ENCODE peak calls at places on chromosomes 3 and 15, in ten cellular contexts. One of them, this sample, is unnamed.

GRCh38 chr15:53197426-53197839 is 407.3 kb upstream of the ONECUT1 start:
- DNase-seq in fibroblast of mammary gland: peak
- DNase-seq in colonic mucosa: peak
- DNase-seq in skeletal muscle cell: peak
- DNase-seq in HT-29: peak
- DNase-seq in left cardiac atrium: peak
- DNase-seq in GM12892: peak
- DNase-seq in AG08396: peak
- DNase-seq in fibroblast of the conjunctiva: peak
- DNase-seq in MCF 10A: peak
- DNase-seq in this sample: no peak

GRCh38 chr3:29605845-29606244 is 325.0 kb downstream of the RBMS3 start:
- DNase-seq in GM12892: no peak
- DNase-seq in MCF 10A: peak
- DNase-seq in fibroblast of the conjunctiva: peak
- DNase-seq in AG08396: peak
- DNase-seq in left cardiac atrium: no peak
- DNase-seq in fibroblast of mammary gland: peak
- DNase-seq in colonic mucosa: no peak
- DNase-seq in skeletal muscle cell: peak
- DNase-seq in HT-29: no peak
- DNase-seq in this sample: no peak

GRCh38 chr15:83653639-83654378 is at the start of gene ADAMTSL3:
- DNase-seq in colonic mucosa: peak
- DNase-seq in left cardiac atrium: peak
- DNase-seq in MCF 10A: peak
- DNase-seq in fibroblast of the conjunctiva: no peak
- DNase-seq in HT-29: no peak
- DNase-seq in skeletal muscle cell: peak
- DNase-seq in fibroblast of mammary gland: peak
- DNase-seq in AG08396: peak
- DNase-seq in GM12892: no peak
- DNase-seq in this sample: no peak

GRCh38 chr3:113166719-113167492 is 44.5 kb upstream of the BOC start:
- DNase-seq in fibroblast of the conjunctiva: peak
- DNase-seq in HT-29: no peak
- DNase-seq in left cardiac atrium: peak
- DNase-seq in MCF 10A: peak
- DNase-seq in fibroblast of mammary gland: peak
- DNase-seq in AG08396: peak
- DNase-seq in skeletal muscle cell: peak
- DNase-seq in colonic mucosa: no peak
- DNase-seq in GM12892: no peak
- DNase-seq in this sample: peak

GRCh38 chr3:197002701-197003454 is 26.7 kb downstream of the MELTF start:
- DNase-seq in fibroblast of mammary gland: peak
- DNase-seq in MCF 10A: peak
- DNase-seq in fibroblast of the conjunctiva: no peak
- DNase-seq in colonic mucosa: peak
- DNase-seq in skeletal muscle cell: no peak
- DNase-seq in left cardiac atrium: peak
- DNase-seq in GM12892: peak
- DNase-seq in AG08396: peak
- DNase-seq in HT-29: peak
- DNase-seq in this sample: no peak

GRCh38 chr3:37498126-37499039 is 324.0 kb upstream of the LRRFIP2 start:
- DNase-seq in colonic mucosa: no peak
- DNase-seq in HT-29: no peak
- DNase-seq in left cardiac atrium: no peak
- DNase-seq in skeletal muscle cell: no peak
- DNase-seq in GM12892: no peak
- DNase-seq in fibroblast of mammary gland: no peak
- DNase-seq in MCF 10A: no peak
- DNase-seq in fibroblast of the conjunctiva: no peak
- DNase-seq in AG08396: no peak
- DNase-seq in this sample: no peak

GRCh38 chr3:123431007-123431657 is 17.8 kb downstream of the ADCY5 start:
- DNase-seq in colonic mucosa: no peak
- DNase-seq in left cardiac atrium: no peak
- DNase-seq in HT-29: no peak
- DNase-seq in GM12892: no peak
- DNase-seq in fibroblast of mammary gland: no peak
- DNase-seq in skeletal muscle cell: no peak
- DNase-seq in MCF 10A: no peak
- DNase-seq in AG08396: no peak
- DNase-seq in fibroblast of the conjunctiva: no peak
- DNase-seq in this sample: no peak

GRCh38 chr15:58538901-58539300 is 107.1 kb downstream of the LIPC start:
- DNase-seq in skeletal muscle cell: no peak
- DNase-seq in fibroblast of mammary gland: no peak
- DNase-seq in fibroblast of the conjunctiva: no peak
- DNase-seq in GM12892: no peak
- DNase-seq in colonic mucosa: no peak
- DNase-seq in AG08396: no peak
- DNase-seq in left cardiac atrium: no peak
- DNase-seq in HT-29: no peak
- DNase-seq in MCF 10A: no peak
- DNase-seq in this sample: no peak

GRCh38 chr15:62771234-62771633 is 271.3 kb upstream of the TPM1 start:
- DNase-seq in GM12892: no peak
- DNase-seq in skeletal muscle cell: no peak
- DNase-seq in colonic mucosa: no peak
- DNase-seq in left cardiac atrium: no peak
- DNase-seq in fibroblast of mammary gland: no peak
- DNase-seq in fibroblast of the conjunctiva: no peak
- DNase-seq in MCF 10A: no peak
- DNase-seq in HT-29: no peak
- DNase-seq in AG08396: no peak
- DNase-seq in this sample: no peak

GRCh38 chr3:71005797-71006321 is 577.7 kb downstream of the FOXP1 start:
- DNase-seq in fibroblast of mammary gland: peak
- DNase-seq in colonic mucosa: no peak
- DNase-seq in fibroblast of the conjunctiva: no peak
- DNase-seq in AG08396: no peak
- DNase-seq in MCF 10A: no peak
- DNase-seq in GM12892: no peak
- DNase-seq in HT-29: no peak
- DNase-seq in skeletal muscle cell: no peak
- DNase-seq in left cardiac atrium: no peak
- DNase-seq in this sample: no peak

GRCh38 chr15:65450556-65450955 is 27.8 kb upstream of the IGDCC4 start:
- DNase-seq in GM12892: no peak
- DNase-seq in MCF 10A: no peak
- DNase-seq in HT-29: no peak
- DNase-seq in fibroblast of the conjunctiva: no peak
- DNase-seq in colonic mucosa: no peak
- DNase-seq in skeletal muscle cell: no peak
- DNase-seq in left cardiac atrium: no peak
- DNase-seq in AG08396: no peak
- DNase-seq in fibroblast of mammary gland: no peak
- DNase-seq in this sample: no peak

GRCh38 chr15:70636540-70637165 is 126.7 kb downstream of the UACA start:
- DNase-seq in GM12892: no peak
- DNase-seq in colonic mucosa: no peak
- DNase-seq in fibroblast of mammary gland: peak
- DNase-seq in left cardiac atrium: no peak
- DNase-seq in AG08396: no peak
- DNase-seq in skeletal muscle cell: no peak
- DNase-seq in HT-29: peak
- DNase-seq in fibroblast of the conjunctiva: no peak
- DNase-seq in MCF 10A: peak
- DNase-seq in this sample: no peak

GRCh38 chr3:58526124-58526957 is 10.6 kb downstream of the ACOX2 start:
- DNase-seq in GM12892: no peak
- DNase-seq in skeletal muscle cell: peak
- DNase-seq in AG08396: peak
- DNase-seq in left cardiac atrium: no peak
- DNase-seq in fibroblast of mammary gland: peak
- DNase-seq in colonic mucosa: peak
- DNase-seq in HT-29: no peak
- DNase-seq in fibroblast of the conjunctiva: peak
- DNase-seq in MCF 10A: peak
- DNase-seq in this sample: peak

GRCh38 chr3:105791919-105792786 is 76.7 kb downstream of the CBLB start:
- DNase-seq in left cardiac atrium: peak
- DNase-seq in MCF 10A: peak
- DNase-seq in colonic mucosa: peak
- DNase-seq in skeletal muscle cell: peak
- DNase-seq in fibroblast of the conjunctiva: peak
- DNase-seq in GM12892: no peak
- DNase-seq in HT-29: no peak
- DNase-seq in fibroblast of mammary gland: peak
- DNase-seq in AG08396: peak
- DNase-seq in this sample: peak

GRCh38 chr15:64619880-64620839 is 155.2 kb downstream of the RBPMS2 start:
- DNase-seq in HT-29: no peak
- DNase-seq in skeletal muscle cell: peak
- DNase-seq in left cardiac atrium: no peak
- DNase-seq in GM12892: no peak
- DNase-seq in fibroblast of mammary gland: peak
- DNase-seq in fibroblast of the conjunctiva: no peak
- DNase-seq in colonic mucosa: no peak
- DNase-seq in MCF 10A: peak
- DNase-seq in AG08396: peak
- DNase-seq in this sample: no peak

GRCh38 chr15:98728107-98728810 is 79.9 kb downstream of the IGF1R start:
- DNase-seq in skeletal muscle cell: no peak
- DNase-seq in colonic mucosa: no peak
- DNase-seq in HT-29: peak
- DNase-seq in fibroblast of the conjunctiva: no peak
- DNase-seq in GM12892: no peak
- DNase-seq in fibroblast of mammary gland: no peak
- DNase-seq in AG08396: no peak
- DNase-seq in left cardiac atrium: no peak
- DNase-seq in MCF 10A: no peak
- DNase-seq in this sample: no peak

GRCh38 chr15:51732661-51733060 is 4.8 kb downstream of the LYSMD2 start:
- DNase-seq in GM12892: no peak
- DNase-seq in fibroblast of mammary gland: no peak
- DNase-seq in AG08396: no peak
- DNase-seq in fibroblast of the conjunctiva: no peak
- DNase-seq in colonic mucosa: no peak
- DNase-seq in skeletal muscle cell: no peak
- DNase-seq in HT-29: no peak
- DNase-seq in left cardiac atrium: no peak
- DNase-seq in MCF 10A: no peak
- DNase-seq in this sample: no peak

GRCh38 chr3:159458982-159459381 is 529.7 kb upstream of the IL12A start:
- DNase-seq in fibroblast of the conjunctiva: no peak
- DNase-seq in skeletal muscle cell: no peak
- DNase-seq in left cardiac atrium: no peak
- DNase-seq in GM12892: no peak
- DNase-seq in fibroblast of mammary gland: no peak
- DNase-seq in HT-29: no peak
- DNase-seq in MCF 10A: no peak
- DNase-seq in colonic mucosa: no peak
- DNase-seq in AG08396: no peak
- DNase-seq in this sample: no peak

GRCh38 chr15:31326729-31327673 is at the start of gene KLF13:
- DNase-seq in skeletal muscle cell: no peak
- DNase-seq in GM12892: peak
- DNase-seq in left cardiac atrium: peak
- DNase-seq in AG08396: peak
- DNase-seq in colonic mucosa: peak
- DNase-seq in MCF 10A: peak
- DNase-seq in fibroblast of the conjunctiva: no peak
- DNase-seq in HT-29: no peak
- DNase-seq in fibroblast of mammary gland: peak
- DNase-seq in this sample: no peak

GRCh38 chr3:181336597-181336996 is 347.1 kb upstream of the DNAJC19 start:
- DNase-seq in skeletal muscle cell: no peak
- DNase-seq in colonic mucosa: no peak
- DNase-seq in left cardiac atrium: no peak
- DNase-seq in fibroblast of the conjunctiva: no peak
- DNase-seq in GM12892: no peak
- DNase-seq in MCF 10A: no peak
- DNase-seq in fibroblast of mammary gland: no peak
- DNase-seq in AG08396: no peak
- DNase-seq in HT-29: no peak
- DNase-seq in this sample: no peak

GRCh38 chr3:132180337-132180791 is 136.8 kb upstream of the ACP3 start:
- DNase-seq in skeletal muscle cell: peak
- DNase-seq in colonic mucosa: no peak
- DNase-seq in left cardiac atrium: no peak
- DNase-seq in MCF 10A: peak
- DNase-seq in fibroblast of mammary gland: peak
- DNase-seq in HT-29: peak
- DNase-seq in AG08396: peak
- DNase-seq in fibroblast of the conjunctiva: peak
- DNase-seq in GM12892: no peak
- DNase-seq in this sample: peak

GRCh38 chr3:164479406-164479805 is 598.9 kb downstream of the SI start:
- DNase-seq in left cardiac atrium: no peak
- DNase-seq in colonic mucosa: no peak
- DNase-seq in MCF 10A: no peak
- DNase-seq in fibroblast of the conjunctiva: no peak
- DNase-seq in fibroblast of mammary gland: no peak
- DNase-seq in GM12892: no peak
- DNase-seq in AG08396: no peak
- DNase-seq in HT-29: no peak
- DNase-seq in skeletal muscle cell: no peak
- DNase-seq in this sample: no peak

GRCh38 chr3:43870110-43870509 is 179.4 kb downstream of the ABHD5 start:
- DNase-seq in left cardiac atrium: no peak
- DNase-seq in colonic mucosa: no peak
- DNase-seq in GM12892: no peak
- DNase-seq in MCF 10A: peak
- DNase-seq in skeletal muscle cell: no peak
- DNase-seq in fibroblast of mammary gland: peak
- DNase-seq in fibroblast of the conjunctiva: no peak
- DNase-seq in AG08396: peak
- DNase-seq in HT-29: no peak
- DNase-seq in this sample: peak

GRCh38 chr3:191963182-191963581 is 502.2 kb downstream of the PYDC2 start:
- DNase-seq in AG08396: no peak
- DNase-seq in fibroblast of mammary gland: peak
- DNase-seq in MCF 10A: peak
- DNase-seq in left cardiac atrium: no peak
- DNase-seq in fibroblast of the conjunctiva: no peak
- DNase-seq in colonic mucosa: no peak
- DNase-seq in skeletal muscle cell: no peak
- DNase-seq in HT-29: no peak
- DNase-seq in GM12892: no peak
- DNase-seq in this sample: no peak

GRCh38 chr3:23162939-23163338 is 40.2 kb upstream of the UBE2E2 start:
- DNase-seq in fibroblast of the conjunctiva: no peak
- DNase-seq in AG08396: no peak
- DNase-seq in colonic mucosa: no peak
- DNase-seq in GM12892: no peak
- DNase-seq in skeletal muscle cell: no peak
- DNase-seq in left cardiac atrium: no peak
- DNase-seq in fibroblast of mammary gland: no peak
- DNase-seq in HT-29: no peak
- DNase-seq in MCF 10A: no peak
- DNase-seq in this sample: no peak

GRCh38 chr3:194058189-194058571 is 77.8 kb upstream of the HES1 start:
- DNase-seq in fibroblast of mammary gland: peak
- DNase-seq in MCF 10A: no peak
- DNase-seq in skeletal muscle cell: no peak
- DNase-seq in colonic mucosa: peak
- DNase-seq in fibroblast of the conjunctiva: peak
- DNase-seq in HT-29: no peak
- DNase-seq in AG08396: peak
- DNase-seq in left cardiac atrium: peak
- DNase-seq in GM12892: peak
- DNase-seq in this sample: no peak

GRCh38 chr15:27486036-27486435 is 515.1 kb downstream of the GABRG3 start:
- DNase-seq in MCF 10A: no peak
- DNase-seq in colonic mucosa: no peak
- DNase-seq in skeletal muscle cell: no peak
- DNase-seq in left cardiac atrium: no peak
- DNase-seq in HT-29: no peak
- DNase-seq in fibroblast of mammary gland: no peak
- DNase-seq in GM12892: no peak
- DNase-seq in AG08396: no peak
- DNase-seq in fibroblast of the conjunctiva: no peak
- DNase-seq in this sample: peak

GRCh38 chr15:87747106-87747505 is 509.4 kb downstream of the NTRK3 start:
- DNase-seq in GM12892: no peak
- DNase-seq in left cardiac atrium: no peak
- DNase-seq in fibroblast of the conjunctiva: no peak
- DNase-seq in MCF 10A: no peak
- DNase-seq in colonic mucosa: no peak
- DNase-seq in AG08396: no peak
- DNase-seq in skeletal muscle cell: no peak
- DNase-seq in fibroblast of mammary gland: no peak
- DNase-seq in HT-29: no peak
- DNase-seq in this sample: no peak

This sample was measured in retinal pigment epithelial cell.